ENCODE peak calls at places on chromosome 12, in nine cellular contexts. One of them, this sample, is unnamed.

GRCh38 chr12:67222302-67222701 is 46.9 kb upstream of the CAND1 start:
- DNase-seq in osteoblast: no peak
- DNase-seq in brain microvascular endothelial cell: peak; percentile 33
- DNase-seq in dorsolateral prefrontal cortex: no peak
- DNase-seq in A673: peak; percentile 60
- DNase-seq in CD8-positive, alpha-beta T cell: no peak
- DNase-seq in tibial artery: no peak
- DNase-seq in neuronal stem cell: no peak
- DNase-seq in H9: no peak
- DNase-seq in this sample: no peak

GRCh38 chr12:5589055-5589454 is 157.1 kb downstream of the NTF3 start:
- DNase-seq in osteoblast: peak; percentile 22
- DNase-seq in brain microvascular endothelial cell: no peak
- DNase-seq in dorsolateral prefrontal cortex: no peak
- DNase-seq in A673: no peak
- DNase-seq in CD8-positive, alpha-beta T cell: no peak
- DNase-seq in tibial artery: no peak
- DNase-seq in neuronal stem cell: no peak
- DNase-seq in H9: no peak
- DNase-seq in this sample: no peak

GRCh38 chr12:43957732-43958131 is 121.9 kb downstream of the TMEM117 start:
- DNase-seq in osteoblast: peak; percentile 83
- DNase-seq in brain microvascular endothelial cell: peak; percentile 60
- DNase-seq in dorsolateral prefrontal cortex: no peak
- DNase-seq in A673: peak; percentile 93
- DNase-seq in CD8-positive, alpha-beta T cell: no peak
- DNase-seq in tibial artery: no peak
- DNase-seq in neuronal stem cell: peak; percentile 49
- DNase-seq in H9: no peak
- DNase-seq in this sample: no peak

GRCh38 chr12:6963016-6963731 is 7.3 kb downstream of the PHB2 start:
- DNase-seq in osteoblast: no peak
- DNase-seq in brain microvascular endothelial cell: no peak
- DNase-seq in dorsolateral prefrontal cortex: peak; percentile 30
- DNase-seq in A673: no peak
- DNase-seq in CD8-positive, alpha-beta T cell: no peak
- DNase-seq in tibial artery: peak; percentile 70
- DNase-seq in neuronal stem cell: no peak
- DNase-seq in H9: peak; percentile 96
- DNase-seq in this sample: no peak

GRCh38 chr12:9925746-9926393 is 6.3 kb downstream of the CLEC2A start:
- DNase-seq in osteoblast: no peak
- DNase-seq in brain microvascular endothelial cell: peak; percentile 11
- DNase-seq in dorsolateral prefrontal cortex: no peak
- DNase-seq in A673: peak; percentile 59
- DNase-seq in CD8-positive, alpha-beta T cell: no peak
- DNase-seq in tibial artery: no peak
- DNase-seq in neuronal stem cell: peak; percentile 14
- DNase-seq in H9: peak; percentile 76
- DNase-seq in this sample: no peak

GRCh38 chr12:92070054-92070863 is 75.4 kb downstream of the BTG1 start:
- DNase-seq in osteoblast: no peak
- DNase-seq in brain microvascular endothelial cell: no peak
- DNase-seq in dorsolateral prefrontal cortex: no peak
- DNase-seq in A673: no peak
- DNase-seq in CD8-positive, alpha-beta T cell: no peak
- DNase-seq in tibial artery: no peak
- DNase-seq in neuronal stem cell: no peak
- DNase-seq in H9: no peak
- DNase-seq in this sample: no peak

GRCh38 chr12:47105914-47106674 is 26.3 kb upstream of the AMIGO2 start:
- DNase-seq in osteoblast: no peak
- DNase-seq in brain microvascular endothelial cell: no peak
- DNase-seq in dorsolateral prefrontal cortex: no peak
- DNase-seq in A673: no peak
- DNase-seq in CD8-positive, alpha-beta T cell: no peak
- DNase-seq in tibial artery: no peak
- DNase-seq in neuronal stem cell: no peak
- DNase-seq in H9: no peak
- DNase-seq in this sample: no peak

GRCh38 chr12:104930388-104931326 is 27.4 kb downstream of the SLC41A2 start:
- DNase-seq in osteoblast: no peak
- DNase-seq in brain microvascular endothelial cell: peak; percentile 73
- DNase-seq in dorsolateral prefrontal cortex: no peak
- DNase-seq in A673: no peak
- DNase-seq in CD8-positive, alpha-beta T cell: no peak
- DNase-seq in tibial artery: no peak
- DNase-seq in neuronal stem cell: no peak
- DNase-seq in H9: no peak
- DNase-seq in this sample: no peak

GRCh38 chr12:18998343-18999270 is 130.9 kb upstream of the PLEKHA5 start:
- DNase-seq in osteoblast: peak; percentile 62
- DNase-seq in brain microvascular endothelial cell: peak; percentile 52
- DNase-seq in dorsolateral prefrontal cortex: no peak
- DNase-seq in A673: peak; percentile 5
- DNase-seq in CD8-positive, alpha-beta T cell: no peak
- DNase-seq in tibial artery: no peak
- DNase-seq in neuronal stem cell: no peak
- DNase-seq in H9: no peak
- DNase-seq in this sample: no peak

GRCh38 chr12:53221203-53222076 is 10.6 kb downstream of the RARG start:
- DNase-seq in osteoblast: peak; percentile 97
- DNase-seq in brain microvascular endothelial cell: peak; percentile 29
- DNase-seq in dorsolateral prefrontal cortex: peak; percentile 71
- DNase-seq in A673: peak; percentile 58
- DNase-seq in CD8-positive, alpha-beta T cell: no peak
- DNase-seq in tibial artery: peak; percentile 89
- DNase-seq in neuronal stem cell: peak; percentile 78
- DNase-seq in H9: peak; percentile 93
- DNase-seq in this sample: peak; percentile 64

GRCh38 chr12:98743362-98743953 is 98.4 kb downstream of the APAF1 start:
- DNase-seq in osteoblast: no peak
- DNase-seq in brain microvascular endothelial cell: peak; percentile 32
- DNase-seq in dorsolateral prefrontal cortex: no peak
- DNase-seq in A673: peak; percentile 67
- DNase-seq in CD8-positive, alpha-beta T cell: no peak
- DNase-seq in tibial artery: no peak
- DNase-seq in neuronal stem cell: no peak
- DNase-seq in H9: peak; percentile 62
- DNase-seq in this sample: no peak

GRCh38 chr12:57603323-57603722 is 1.3 kb upstream of the DTX3 start:
- DNase-seq in osteoblast: no peak
- DNase-seq in brain microvascular endothelial cell: no peak
- DNase-seq in dorsolateral prefrontal cortex: no peak
- DNase-seq in A673: no peak
- DNase-seq in CD8-positive, alpha-beta T cell: no peak
- DNase-seq in tibial artery: no peak
- DNase-seq in neuronal stem cell: no peak
- DNase-seq in H9: no peak
- DNase-seq in this sample: no peak

GRCh38 chr12:115209230-115209629 is 525.3 kb upstream of the TBX3 start:
- DNase-seq in osteoblast: no peak
- DNase-seq in brain microvascular endothelial cell: no peak
- DNase-seq in dorsolateral prefrontal cortex: no peak
- DNase-seq in A673: no peak
- DNase-seq in CD8-positive, alpha-beta T cell: no peak
- DNase-seq in tibial artery: no peak
- DNase-seq in neuronal stem cell: no peak
- DNase-seq in H9: no peak
- DNase-seq in this sample: no peak

GRCh38 chr12:79927772-79928474 is 7.0 kb downstream of the PPP1R12A start:
- DNase-seq in osteoblast: no peak
- DNase-seq in brain microvascular endothelial cell: no peak
- DNase-seq in dorsolateral prefrontal cortex: no peak
- DNase-seq in A673: no peak
- DNase-seq in CD8-positive, alpha-beta T cell: peak; percentile 32
- DNase-seq in tibial artery: no peak
- DNase-seq in neuronal stem cell: no peak
- DNase-seq in H9: no peak
- DNase-seq in this sample: no peak

GRCh38 chr12:53740130-53740491 is 11.7 kb downstream of the CISTR start:
- DNase-seq in osteoblast: no peak
- DNase-seq in brain microvascular endothelial cell: no peak
- DNase-seq in dorsolateral prefrontal cortex: no peak
- DNase-seq in A673: no peak
- DNase-seq in CD8-positive, alpha-beta T cell: no peak
- DNase-seq in tibial artery: peak; percentile 11
- DNase-seq in neuronal stem cell: no peak
- DNase-seq in H9: no peak
- DNase-seq in this sample: no peak

GRCh38 chr12:91418691-91419090 is 236.1 kb upstream of the DCN start:
- DNase-seq in osteoblast: no peak
- DNase-seq in brain microvascular endothelial cell: no peak
- DNase-seq in dorsolateral prefrontal cortex: no peak
- DNase-seq in A673: no peak
- DNase-seq in CD8-positive, alpha-beta T cell: no peak
- DNase-seq in tibial artery: no peak
- DNase-seq in neuronal stem cell: no peak
- DNase-seq in H9: no peak
- DNase-seq in this sample: no peak

GRCh38 chr12:78977463-78977862 is 112.9 kb downstream of the SYT1 start:
- DNase-seq in osteoblast: peak; percentile 8
- DNase-seq in brain microvascular endothelial cell: no peak
- DNase-seq in dorsolateral prefrontal cortex: no peak
- DNase-seq in A673: no peak
- DNase-seq in CD8-positive, alpha-beta T cell: no peak
- DNase-seq in tibial artery: no peak
- DNase-seq in neuronal stem cell: no peak
- DNase-seq in H9: no peak
- DNase-seq in this sample: no peak

GRCh38 chr12:16399110-16399509 is 51.7 kb downstream of the MGST1 start:
- DNase-seq in osteoblast: no peak
- DNase-seq in brain microvascular endothelial cell: no peak
- DNase-seq in dorsolateral prefrontal cortex: no peak
- DNase-seq in A673: no peak
- DNase-seq in CD8-positive, alpha-beta T cell: no peak
- DNase-seq in tibial artery: no peak
- DNase-seq in neuronal stem cell: no peak
- DNase-seq in H9: no peak
- DNase-seq in this sample: no peak

GRCh38 chr12:13135336-13136178 is 32.1 kb upstream of the GSG1 start:
- DNase-seq in osteoblast: peak; percentile 85
- DNase-seq in brain microvascular endothelial cell: peak; percentile 89
- DNase-seq in dorsolateral prefrontal cortex: peak; percentile 56
- DNase-seq in A673: no peak
- DNase-seq in CD8-positive, alpha-beta T cell: no peak
- DNase-seq in tibial artery: peak; percentile 88
- DNase-seq in neuronal stem cell: no peak
- DNase-seq in H9: peak; percentile 71
- DNase-seq in this sample: peak; percentile 55

DNA sequence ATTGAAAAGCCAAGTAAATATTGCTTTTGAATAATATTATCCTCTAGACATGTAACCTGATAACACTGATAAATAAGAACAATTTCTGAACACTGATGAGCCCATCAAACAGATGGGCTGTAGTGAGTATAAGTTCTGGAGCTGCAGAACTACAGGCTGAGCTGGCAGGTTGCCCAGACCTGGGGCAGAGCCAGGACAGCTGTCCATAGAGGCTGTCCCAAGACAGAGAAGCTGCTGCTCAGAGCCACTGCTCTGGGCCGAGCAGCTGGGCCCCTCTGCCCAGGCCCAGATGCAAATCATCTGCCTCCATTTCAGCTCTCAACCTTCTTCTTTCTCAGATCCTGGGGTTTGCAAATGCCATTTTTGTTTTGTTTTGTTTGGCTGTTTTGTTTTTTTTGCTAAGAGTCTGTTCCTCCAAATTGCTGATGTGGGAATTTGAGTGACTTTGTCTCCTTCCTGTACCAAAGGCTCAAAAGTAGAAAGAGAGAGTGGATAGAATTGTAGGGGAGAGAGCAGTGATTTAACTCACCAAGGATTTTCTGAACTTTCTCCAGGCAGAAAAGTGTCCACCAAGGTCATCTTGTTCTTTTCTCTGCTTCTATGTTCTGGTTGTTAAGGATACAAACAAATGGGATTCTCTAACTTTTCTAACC is 4.0 kb upstream of the TESPA1 start:
- DNase-seq in osteoblast: no peak
- DNase-seq in brain microvascular endothelial cell: peak; percentile 14
- DNase-seq in dorsolateral prefrontal cortex: peak; percentile 90
- DNase-seq in A673: peak; percentile 11
- DNase-seq in CD8-positive, alpha-beta T cell: no peak
- DNase-seq in tibial artery: no peak
- DNase-seq in neuronal stem cell: no peak
- DNase-seq in H9: no peak
- DNase-seq in this sample: peak; percentile 52
- H3K27ac ChIP-seq in osteoblast: no peak overlapping the region
- H3K27ac ChIP-seq in brain microvascular endothelial cell: no peak overlapping the region
- H3K27ac ChIP-seq in dorsolateral prefrontal cortex: peak overlapping the region; percentile 93
- H3K27ac ChIP-seq in A673: no peak overlapping the region
- H3K27ac ChIP-seq in CD8-positive, alpha-beta T cell: no peak overlapping the region
- H3K27ac ChIP-seq in tibial artery: no peak overlapping the region
- H3K27ac ChIP-seq in neuronal stem cell: no peak overlapping the region
- H3K27ac ChIP-seq in H9: no peak overlapping the region
- H3K27ac ChIP-seq in this sample: no peak overlapping the region

GRCh38 chr12:22408605-22409004 is 74.1 kb upstream of the ST8SIA1 start:
- DNase-seq in osteoblast: no peak
- DNase-seq in brain microvascular endothelial cell: no peak
- DNase-seq in dorsolateral prefrontal cortex: no peak
- DNase-seq in A673: no peak
- DNase-seq in CD8-positive, alpha-beta T cell: no peak
- DNase-seq in tibial artery: no peak
- DNase-seq in neuronal stem cell: no peak
- DNase-seq in H9: no peak
- DNase-seq in this sample: no peak
- H3K27ac ChIP-seq in osteoblast: no peak overlapping the region
- H3K27ac ChIP-seq in brain microvascular endothelial cell: no peak overlapping the region
- H3K27ac ChIP-seq in dorsolateral prefrontal cortex: no peak overlapping the region
- H3K27ac ChIP-seq in A673: no peak overlapping the region
- H3K27ac ChIP-seq in CD8-positive, alpha-beta T cell: no peak overlapping the region
- H3K27ac ChIP-seq in tibial artery: no peak overlapping the region
- H3K27ac ChIP-seq in neuronal stem cell: no peak overlapping the region
- H3K27ac ChIP-seq in H9: no peak overlapping the region
- H3K27ac ChIP-seq in this sample: no peak overlapping the region

GRCh38 chr12:108797677-108798076 is 59.7 kb downstream of the SSH1 start:
- DNase-seq in osteoblast: no peak
- DNase-seq in brain microvascular endothelial cell: no peak
- DNase-seq in dorsolateral prefrontal cortex: peak; percentile 34
- DNase-seq in A673: no peak
- DNase-seq in CD8-positive, alpha-beta T cell: no peak
- DNase-seq in tibial artery: no peak
- DNase-seq in neuronal stem cell: no peak
- DNase-seq in H9: no peak
- DNase-seq in this sample: no peak
- H3K27ac ChIP-seq in osteoblast: peak overlapping the region; percentile 54
- H3K27ac ChIP-seq in brain microvascular endothelial cell: no peak overlapping the region
- H3K27ac ChIP-seq in dorsolateral prefrontal cortex: peak overlapping the region; percentile 90
- H3K27ac ChIP-seq in A673: no peak overlapping the region
- H3K27ac ChIP-seq in CD8-positive, alpha-beta T cell: no peak overlapping the region
- H3K27ac ChIP-seq in tibial artery: no peak overlapping the region
- H3K27ac ChIP-seq in neuronal stem cell: no peak overlapping the region
- H3K27ac ChIP-seq in H9: no peak overlapping the region
- H3K27ac ChIP-seq in this sample: peak overlapping the region; percentile 97

DNA sequence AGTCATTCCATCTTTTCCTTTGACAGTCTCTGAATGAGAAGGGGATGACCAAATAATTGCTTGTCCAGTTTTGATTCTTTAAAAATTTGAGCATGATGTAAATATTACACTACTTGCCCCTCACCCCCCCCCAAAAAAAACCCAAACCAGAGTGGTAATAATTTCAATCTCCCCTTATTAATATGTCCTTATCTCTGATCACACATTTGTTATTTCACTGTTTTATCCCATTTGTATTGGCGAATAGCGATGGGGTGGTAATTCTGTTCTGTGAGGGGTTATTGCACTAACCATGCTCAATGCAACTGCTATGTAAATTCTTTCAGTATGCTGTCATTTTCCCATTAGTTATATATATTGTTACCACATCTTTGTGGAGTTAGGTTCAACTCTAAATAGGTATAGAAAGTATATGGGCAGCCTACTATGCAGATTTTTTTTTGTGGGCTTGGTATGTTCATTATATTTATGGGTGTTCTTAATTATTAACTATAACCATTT is 1.1 kb downstream of the RIMKLB start:
- DNase-seq in osteoblast: peak; percentile 68
- DNase-seq in brain microvascular endothelial cell: no peak
- DNase-seq in dorsolateral prefrontal cortex: no peak
- DNase-seq in A673: no peak
- DNase-seq in CD8-positive, alpha-beta T cell: no peak
- DNase-seq in tibial artery: no peak
- DNase-seq in neuronal stem cell: no peak
- DNase-seq in H9: no peak
- DNase-seq in this sample: no peak
- H3K27ac ChIP-seq in osteoblast: peak overlapping the region; percentile 65
- H3K27ac ChIP-seq in brain microvascular endothelial cell: peak overlapping the region; percentile 67
- H3K27ac ChIP-seq in dorsolateral prefrontal cortex: no peak overlapping the region
- H3K27ac ChIP-seq in A673: no peak overlapping the region
- H3K27ac ChIP-seq in CD8-positive, alpha-beta T cell: no peak overlapping the region
- H3K27ac ChIP-seq in tibial artery: peak overlapping the region; percentile 97
- H3K27ac ChIP-seq in neuronal stem cell: no peak overlapping the region
- H3K27ac ChIP-seq in H9: no peak overlapping the region
- H3K27ac ChIP-seq in this sample: peak overlapping the region; percentile 91